ENCODE peak calls at places on chromosomes 12 and 14, in four cellular contexts. B, V, E and R are unnamed samples.

GRCh38 chr14:56004807-56005579 is 113.2 kb upstream of the PELI2 start:
- DNase-seq in B (no peak), V (peak; percentile 76), E (peak; percentile 77), R (peak; percentile 90)

GRCh38 chr12:32891956-32892355 is 4.6 kb downstream of the PKP2 start:
- DNase-seq in B (no peak), V (no peak), E (no peak), R (peak; percentile 58)

GRCh38 chr12:132133952-132134652 is 10.0 kb downstream of the DDX51 start:
- DNase-seq in B (no peak), V (no peak), E (no peak), R (no peak)

GRCh38 chr14:101196795-101197590 is 293.5 kb upstream of the RTL1 start:
- DNase-seq in B (no peak), V (no peak), E (no peak), R (no peak)

GRCh38 chr12:9143929-9144328 is 28.2 kb upstream of the A2M start:
- DNase-seq in B (no peak), V (no peak), E (no peak), R (no peak)

GRCh38 chr12:30996752-30997151 is 70.2 kb downstream of the TSPAN11 start:
- DNase-seq in B (no peak), V (no peak), E (no peak), R (no peak)

GRCh38 chr12:112381421-112381897 is 772 bp downstream of the HECTD4 start:
- DNase-seq in B (no peak), V (no peak), E (no peak), R (no peak)

GRCh38 chr12:20367731-20368652 is at the start of gene PDE3A:
- DNase-seq in B (peak; percentile 23), V (peak; percentile 77), E (peak; percentile 73), R (peak; percentile 88)

GRCh38 chr12:132447731-132448452 is 42.1 kb upstream of the FBRSL1 start:
- DNase-seq in B (no peak), V (no peak), E (no peak), R (no peak)

GRCh38 chr14:88470542-88471440 is 84.0 kb downstream of the PTPN21 start:
- DNase-seq in B (no peak), V (peak; percentile 25), E (peak; percentile 63), R (peak; percentile 71)

GRCh38 chr12:76031414-76032042 is at the start of gene PHLDA1:
- DNase-seq in B (peak; percentile 90), V (peak; percentile 97), E (peak; percentile 97), R (peak; percentile 99)

GRCh38 chr14:73888460-73888725 is 1.7 kb downstream of the ZNF410 start:
- DNase-seq in B (no peak), V (no peak), E (no peak), R (peak; percentile 35)

GRCh38 chr14:55071870-55072640 is 20.6 kb downstream of the MAPK1IP1L start:
- DNase-seq in B (no peak), V (peak; percentile 94), E (peak; percentile 94), R (peak; percentile 93)

GRCh38 chr12:25151476-25151875 is 43.5 kb downstream of the DNAI7 start:
- DNase-seq in B (peak; percentile 29), V (peak; percentile 95), E (peak; percentile 100), R (peak; percentile 97)

GRCh38 chr12:26119391-26119981 is 5.4 kb downstream of the BHLHE41 start:
- DNase-seq in B (no peak), V (peak; percentile 61), E (peak; percentile 78), R (peak; percentile 82)

GRCh38 chr12:67388331-67389163 is 119.4 kb downstream of the CAND1 start:
- DNase-seq in B (no peak), V (no peak), E (no peak), R (no peak)

GRCh38 chr14:76950043-76951020 is 78.2 kb downstream of the IRF2BPL start:
- DNase-seq in B (no peak), V (peak; percentile 40), E (peak; percentile 44), R (peak; percentile 76)

GRCh38 chr14:21978184-21978998 is 304.8 kb upstream of the OR4E1 start:
- DNase-seq in B (no peak), V (no peak), E (peak; percentile 15), R (peak; percentile 15)

GRCh38 chr14:95515080-95515489 is 1.4 kb downstream of the SYNE3 start:
- DNase-seq in B (no peak), V (no peak), E (no peak), R (peak; percentile 71)